ENCODE peak calls at places on chromosomes 7 and 10, in six cellular contexts. B is type B pancreatic cell; I is activated CD4-positive, alpha-beta T cell treated with anti-CD3 and anti-CD28 coated beads for 1 hour; N is left ventricle myocardium superior; A is heart right ventricle; C is stimulated activated CD4-positive, alpha-beta T cell treated with anti-CD3 and anti-CD28 coated beads, Interleukin-4, amount 100 ng/mL, for 1 hour. T is an unnamed sample.

GRCh38 chr10:7696545-7696944 is 6.6 kb upstream of the ITIH2 start:
- DNase-seq in B (no peak), I (no peak), N (peak; percentile 69), A (peak; percentile 25), C (no peak), T (no peak)

GRCh38 chr7:90222811-90223725 is 11.5 kb downstream of the STEAP2 start:
- DNase-seq in B (no peak), I (no peak), N (no peak), A (no peak), C (no peak), T (no peak)

GRCh38 chr10:124450010-124450782 is at the start of gene NKX1-2:
- DNase-seq in B (no peak), I (no peak), N (no peak), A (no peak), C (no peak), T (no peak)

GRCh38 chr10:3203198-3203597 is 30.6 kb upstream of the PITRM1 start:
- DNase-seq in B (no peak), I (no peak), N (no peak), A (no peak), C (no peak), T (no peak)

GRCh38 chr7:362416-363096 is 72.6 kb downstream of the FOXL3 start:
- DNase-seq in B (no peak), I (peak; percentile 26), N (peak; percentile 47), A (no peak), C (peak; percentile 44), T (no peak)

GRCh38 chr7:151351027-151351426 is 9.4 kb downstream of the NUB1 start:
- DNase-seq in B (no peak), I (no peak), N (no peak), A (no peak), C (peak; percentile 58), T (no peak)

GRCh38 chr10:128078136-128078969 is 47.9 kb downstream of the MKI67 start:
- DNase-seq in B (no peak), I (no peak), N (no peak), A (no peak), C (peak; percentile 45), T (peak; percentile 21)

GRCh38 chr10:95300140-95300539 is 9.3 kb upstream of the PDLIM1 start:
- DNase-seq in B (no peak), I (no peak), N (no peak), A (no peak), C (no peak), T (no peak)

GRCh38 chr7:45601094-45601493 is 26.9 kb downstream of the ADCY1 start:
- DNase-seq in B (peak; percentile 24), I (no peak), N (no peak), A (no peak), C (no peak), T (no peak)

GRCh38 chr7:85038466-85038865 is 148.4 kb downstream of the SEMA3D start:
- DNase-seq in B (no peak), I (no peak), N (no peak), A (no peak), C (no peak), T (no peak)

GRCh38 chr7:73606801-73607691 is 17.3 kb downstream of the MLXIPL start:
- DNase-seq in B (peak; percentile 85), I (peak; percentile 51), N (peak; percentile 74), A (peak; percentile 32), C (peak; percentile 75), T (no peak)

GRCh38 chr10:69968830-69969229 is 83.8 kb upstream of the MACROH2A2 start:
- DNase-seq in B (peak; percentile 42), I (no peak), N (no peak), A (no peak), C (no peak), T (peak; percentile 9)

GRCh38 chr10:101485681-101486554 is 102.1 kb downstream of the POLL start:
- DNase-seq in B (no peak), I (no peak), N (no peak), A (no peak), C (no peak), T (peak; percentile 9)

GRCh38 chr10:88908194-88908593 is 28.1 kb downstream of the STAMBPL1 start:
- DNase-seq in B (no peak), I (no peak), N (no peak), A (no peak), C (no peak), T (no peak)

GRCh38 chr10:77308084-77308732 is 329.4 kb downstream of the KCNMA1 start:
- DNase-seq in B (no peak), I (no peak), N (no peak), A (no peak), C (no peak), T (peak; percentile 32)

GRCh38 chr10:15370212-15370740 is 813 bp downstream of the FAM171A1 start:
- DNase-seq in B (no peak), I (no peak), N (peak; percentile 52), A (peak; percentile 10), C (peak; percentile 31), T (no peak)